ENCODE peak calls at places on chromosomes 12 and 14, in five cellular contexts. D is LoVo, F is epithelial cell of esophagus, T is NCI-H1105 treated with DMSO at 0.1 percent for 48 hours, C is hippocampal formation. E is an unnamed sample.

GRCh38 chr14:72710212-72710611 is 183.7 kb downstream of the DPF3 start:
- DNase-seq in D (no peak), F (no peak), T (no peak), C (no peak), E (no peak)

GRCh38 chr12:56029666-56030293 is 8.9 kb downstream of the IKZF4 start:
- DNase-seq in D (peak), F (peak), T (peak), C (no peak), E (peak)

GRCh38 chr12:97912943-97913342 is 450.3 kb downstream of the RMST start:
- DNase-seq in D (peak), F (peak), T (no peak), C (no peak), E (no peak)

GRCh38 chr14:23729720-23730387 is 93.7 kb downstream of the DHRS2 start:
- DNase-seq in D (no peak), F (no peak), T (no peak), C (no peak), E (no peak)

GRCh38 chr12:52248541-52249035 is 15.5 kb downstream of the KRT7 start:
- DNase-seq in D (no peak), F (no peak), T (no peak), C (no peak), E (no peak)

GRCh38 chr12:96236221-96236822 is 42.1 kb downstream of the ELK3 start:
- DNase-seq in D (no peak), F (no peak), T (no peak), C (no peak), E (no peak)

GRCh38 chr12:9707864-9708808 is 24.8 kb downstream of the CLECL1 start:
- DNase-seq in D (peak), F (peak), T (peak), C (peak), E (peak)

GRCh38 chr12:68113644-68114043 is 45.9 kb downstream of the IFNG start:
- DNase-seq in D (peak), F (peak), T (no peak), C (no peak), E (no peak)

GRCh38 chr14:61559641-61560201 is 135.6 kb upstream of the HIF1A start:
- DNase-seq in D (no peak), F (no peak), T (no peak), C (no peak), E (no peak)

GRCh38 chr12:52528641-52529143 is 8.5 kb upstream of the KRT5 start:
- DNase-seq in D (no peak), F (no peak), T (no peak), C (peak), E (peak)

GRCh38 chr14:54796961-54797360 is 105.7 kb downstream of the GCH1 start:
- DNase-seq in D (no peak), F (peak), T (no peak), C (no peak), E (no peak)

GRCh38 chr12:104011265-104011664 is 38.7 kb downstream of the GLT8D2 start:
- DNase-seq in D (no peak), F (peak), T (no peak), C (no peak), E (no peak)

GRCh38 chr12:54141534-54142475 is 47.0 kb downstream of the SMUG1 start:
- DNase-seq in D (no peak), F (no peak), T (no peak), C (no peak), E (no peak)

GRCh38 chr14:77882098-77882497 is 82.2 kb downstream of the ADCK1 start:
- DNase-seq in D (no peak), F (peak), T (peak), C (no peak), E (no peak)

GRCh38 chr14:75022655-75023054 is 19.9 kb downstream of the EIF2B2 start:
- DNase-seq in D (no peak), F (peak), T (peak), C (no peak), E (peak)

GRCh38 chr12:128191380-128191779 is 75.6 kb upstream of the TMEM132C start:
- DNase-seq in D (no peak), F (no peak), T (no peak), C (no peak), E (no peak)

GRCh38 chr14:77950371-77950770 is 150.5 kb downstream of the ADCK1 start:
- DNase-seq in D (no peak), F (no peak), T (no peak), C (no peak), E (no peak)

GRCh38 chr12:69457433-69457832 is 12.8 kb upstream of the FRS2 start:
- DNase-seq in D (no peak), F (no peak), T (no peak), C (no peak), E (no peak)

GRCh38 chr12:3308063-3308462 is 182.9 kb upstream of the PRMT8 start:
- DNase-seq in D (no peak), F (no peak), T (no peak), C (no peak), E (no peak)

GRCh38 chr14:73324536-73324932 is 87.2 kb downstream of the PAPLN start:
- DNase-seq in D (no peak), F (no peak), T (no peak), C (no peak), E (no peak)